ENCODE peak calls at places on chromosomes 12 and 14, in four cellular contexts. K, Y, L and H are unnamed samples. For H3K4me1, the result is how much of the 10 kb centered on the place peaks cover.

GRCh38 chr14:51328942-51329350 is 88.9 kb downstream of the TMX1 start:
- DNase-seq in L (no peak), Y (no peak), K (no peak), H (no peak)

GRCh38 chr14:87934185-87934584 is 58.8 kb downstream of the GALC start:
- DNase-seq in Y (no peak), K (no peak), L (no peak), H (no peak)

GRCh38 chr12:114626-115211 is 48.2 kb downstream of the IQSEC3 start:
- DNase-seq in Y (no peak), K (no peak), L (no peak), H (no peak)

GRCh38 chr14:89387922-89388685 is 28.9 kb downstream of the FOXN3 start:
- DNase-seq in Y (no peak), L (no peak), K (no peak), H (no peak)

GRCh38 chr12:15597125-15597830 is 191.9 kb downstream of the EPS8 start:
- DNase-seq in K (no peak), Y (no peak), L (no peak), H (no peak)

GRCh38 chr14:95329941-95330340 is 10.2 kb upstream of the CLMN start:
- DNase-seq in K (no peak), L (no peak), Y (no peak), H (no peak)

GRCh38 chr14:60753264-60754126 is 18.9 kb downstream of the MNAT1 start:
- DNase-seq in Y (no peak), L (peak), K (no peak), H (no peak)

GRCh38 chr14:51981218-51981854 is 8.0 kb upstream of the RTRAF start:
- DNase-seq in L (no peak), Y (no peak), K (no peak), H (no peak)

GRCh38 chr12:106280101-106280500 is 22.4 kb upstream of the TCP11L2 start:
- DNase-seq in L (no peak), Y (no peak), K (no peak), H (no peak)

GRCh38 chr14:31926123-31926522 is 151.0 kb upstream of the ARHGAP5 start:
- DNase-seq in L (peak), K (no peak), Y (no peak), H (no peak)

GRCh38 chr14:102390064-102390463 is 27.3 kb downstream of the TECPR2 start:
- DNase-seq in K (no peak), Y (no peak), L (no peak), H (no peak)

GRCh38 chr14:23164949-23165348 is 18.5 kb downstream of the SLC7A8 start:
- DNase-seq in K (no peak), L (no peak), Y (no peak), H (no peak)

GRCh38 chr14:23163830-23164229 is 19.6 kb downstream of the SLC7A8 start:
- DNase-seq in L (no peak), K (no peak), Y (no peak), H (no peak)

GRCh38 chr14:23162800-23163199 is 20.7 kb downstream of the SLC7A8 start:
- DNase-seq in Y (no peak), L (no peak), K (no peak), H (no peak)

GRCh38 chr14:23162005-23162404 is 21.5 kb downstream of the SLC7A8 start:
- DNase-seq in L (no peak), K (no peak), Y (no peak), H (no peak)

DNA sequence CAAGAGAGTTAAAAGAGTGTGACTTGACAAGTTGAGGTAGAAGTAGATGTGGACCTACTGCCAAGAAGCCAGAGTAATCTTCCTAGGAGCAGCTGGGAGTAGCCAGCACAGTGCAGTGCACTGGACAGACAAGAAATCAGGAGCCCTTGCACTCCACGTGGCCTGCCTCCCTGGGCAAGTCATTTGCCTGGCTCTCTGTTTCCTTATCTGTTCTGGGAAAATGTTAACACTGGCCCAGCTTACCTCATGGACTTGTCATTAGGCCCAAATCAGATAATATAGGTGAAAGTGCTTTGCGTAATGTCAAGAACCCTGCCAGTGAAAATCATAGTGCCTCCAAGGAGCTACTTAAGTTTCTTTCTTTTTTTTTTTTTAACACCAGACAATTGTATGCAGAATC is 19.2 kb downstream of the SLC7A8 start:
- DNase-seq in K (no peak), L (no peak), Y (no peak), H (no peak)
- H3K4me1 ChIP-seq in K (under half), L (under half), Y (under half), H (half or more)

GRCh38 chr14:84708865-84709264 is 821.1 kb upstream of the FLRT2 start:
- DNase-seq in Y (no peak), L (no peak), K (no peak), H (no peak)
- H3K27ac ChIP-seq in Y (no peak), L (no peak), K (no peak), H (no peak)

GRCh38 chr12:127728285-127728684 is 538.7 kb upstream of the TMEM132C start:
- DNase-seq in Y (no peak), K (no peak), L (no peak), H (no peak)
- TF ChIP-seq CTCF in Y (no peak), K (no peak), L (no peak), H (no peak)

GRCh38 chr12:122865268-122866231 is 30.3 kb downstream of the HIP1R start:
- DNase-seq in K (peak), Y (no peak), L (no peak), H (peak)

GRCh38 chr12:122866950-122867607 is 28.8 kb downstream of the VPS37B start:
- DNase-seq in Y (no peak), L (no peak), K (peak), H (no peak)

GRCh38 chr12:122864894-122865253 is 29.6 kb downstream of the HIP1R start:
- DNase-seq in L (no peak), Y (no peak), K (peak), H (no peak)

GRCh38 chr12:122867701-122868461 is 28.0 kb downstream of the VPS37B start:
- DNase-seq in Y (no peak), K (peak), L (no peak), H (peak)

GRCh38 chr12:122866379-122866778 is 29.5 kb downstream of the VPS37B start:
- DNase-seq in Y (no peak), L (no peak), K (peak), H (peak)
- H3K4me1 ChIP-seq in Y (under half), L (under half), K (half or more), H (under half)

GRCh38 chr14:85471744-85472143 is 58.2 kb upstream of the FLRT2 start:
- DNase-seq in L (no peak), K (no peak), Y (peak), H (no peak)
- H3K27ac ChIP-seq in L (no peak), K (no peak), Y (no peak), H (no peak)

GRCh38 chr12:112506513-112507166 is 87.9 kb downstream of the PTPN11 start:
- DNase-seq in Y (no peak), K (no peak), L (no peak), H (no peak)
- TF ChIP-seq CTCF in Y (peak), K (no peak), L (no peak), H (no peak)

DNA sequence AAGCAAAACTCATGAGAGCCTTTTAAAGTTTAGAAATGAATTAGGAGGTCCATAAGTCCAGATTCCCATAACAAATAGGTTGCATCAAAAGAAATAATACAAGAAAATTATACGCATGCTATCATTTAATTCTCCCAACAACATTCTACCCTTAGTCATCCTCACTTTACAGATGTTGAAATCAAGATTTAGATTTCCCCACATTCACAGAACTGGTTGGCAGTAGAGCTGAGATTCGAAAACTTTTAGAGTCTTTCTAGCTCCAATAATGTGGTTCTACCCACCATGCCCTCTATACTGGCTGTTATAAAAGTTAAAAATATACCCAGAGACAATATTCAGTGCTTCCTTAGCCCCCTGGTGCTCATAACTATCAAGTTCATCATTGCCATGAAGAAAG is 56.6 kb upstream of the METAP2 start:
- DNase-seq in K (no peak), L (no peak), Y (no peak), H (no peak)
- H3K4me1 ChIP-seq in K (under half), L (under half), Y (under half), H (under half)

DNA sequence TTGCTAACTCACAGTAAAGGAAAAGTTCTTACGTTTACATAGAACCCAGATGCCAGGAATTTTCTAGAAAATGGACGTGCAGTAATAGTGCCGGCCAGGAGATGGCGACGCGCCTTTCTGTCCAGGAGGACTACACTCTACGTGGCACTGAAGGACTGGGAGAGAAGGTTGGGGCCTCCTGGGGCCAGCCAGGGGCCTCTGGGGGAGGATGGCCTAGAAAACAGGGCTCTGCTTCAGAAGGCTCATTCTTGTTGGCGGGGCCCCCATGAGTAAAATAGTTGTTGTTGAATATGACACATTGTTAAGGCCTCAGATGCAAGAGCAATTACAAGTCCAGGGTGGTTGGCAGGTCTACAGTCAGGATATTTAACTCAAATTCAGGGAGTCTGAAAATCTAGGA is 120.1 kb upstream of the MAX start:
- DNase-seq in K (peak), Y (peak), L (peak), H (peak)
- H3K27ac ChIP-seq in K (no peak), Y (no peak), L (no peak), H (no peak)